ENCODE peak calls at places on chromosomes 12 and 14, in five cellular contexts. H, J, Y, C and K are unnamed samples.

GRCh38 chr12:92462527-92462926 is 240.3 kb upstream of the PLEKHG7 start:
- DNase-seq in J (no peak), H (no peak), Y (no peak), C (no peak), K (no peak)

GRCh38 chr12:63944586-63945228 is 100.2 kb downstream of the SRGAP1 start:
- DNase-seq in H (no peak), C (no peak), J (no peak), Y (no peak), K (no peak)

GRCh38 chr14:93655078-93655750 is 133.1 kb downstream of the PRIMA1 start:
- DNase-seq in C (no peak), Y (peak), J (peak), H (no peak), K (peak)

GRCh38 chr12:104310751-104311297 is 7.3 kb downstream of the EID3 start:
- DNase-seq in C (no peak), H (no peak), J (no peak), Y (no peak), K (no peak)

GRCh38 chr14:58572092-58572853 is 65.5 kb upstream of the DACT1 start:
- DNase-seq in J (peak), C (no peak), H (no peak), Y (no peak), K (no peak)

GRCh38 chr12:6554168-6554989 is 1.5 kb downstream of the IFFO1 start:
- DNase-seq in C (peak), J (peak), Y (peak), H (peak), K (peak)

GRCh38 chr14:72254940-72255472 is 322.8 kb downstream of the RGS6 start:
- DNase-seq in J (no peak), C (no peak), Y (no peak), H (no peak), K (no peak)

GRCh38 chr14:100679707-100680438 is 46.8 kb upstream of the DLK1 start:
- DNase-seq in H (peak), C (no peak), J (peak), Y (no peak), K (no peak)

GRCh38 chr12:120327593-120327992 is at the start of gene PLA2G1B:
- DNase-seq in H (no peak), Y (no peak), C (no peak), J (no peak), K (no peak)

GRCh38 chr12:46124848-46125619 is 134.7 kb upstream of the SCAF11 start:
- DNase-seq in J (peak), H (peak), C (peak), Y (peak), K (peak)

GRCh38 chr14:47300801-47301200 is 374.6 kb downstream of the MDGA2 start:
- DNase-seq in H (no peak), Y (no peak), C (no peak), J (no peak), K (no peak)

GRCh38 chr14:104665663-104666522 is 23.5 kb upstream of the INF2 start:
- DNase-seq in Y (peak), J (no peak), C (peak), H (no peak), K (no peak)

GRCh38 chr12:106897082-106897481 is 58.6 kb upstream of the TMEM263 start:
- DNase-seq in C (no peak), Y (peak), H (no peak), J (peak), K (no peak)

GRCh38 chr12:109967383-109968031 is 28.7 kb downstream of the GIT2 start:
- DNase-seq in Y (no peak), H (no peak), C (no peak), J (no peak), K (no peak)

GRCh38 chr12:119082496-119082895 is 96.2 kb upstream of the HSPB8 start:
- DNase-seq in H (no peak), C (no peak), Y (no peak), J (no peak), K (no peak)

GRCh38 chr12:32126720-32127119 is 20.1 kb downstream of the BICD1 start:
- DNase-seq in C (no peak), H (no peak), J (peak), Y (no peak), K (no peak)

GRCh38 chr12:95554532-95555071 is 3.3 kb upstream of the USP44 start:
- DNase-seq in H (no peak), Y (no peak), J (no peak), C (no peak), K (no peak)

GRCh38 chr12:28583771-28584261 is 393.6 kb downstream of the CCDC91 start:
- DNase-seq in Y (no peak), J (peak), H (peak), C (no peak), K (no peak)

GRCh38 chr12:2267624-2268477 is 215.1 kb downstream of the CACNA1C start:
- DNase-seq in C (no peak), H (peak), J (peak), Y (no peak), K (no peak)

GRCh38 chr12:88658009-88658408 is 77.7 kb upstream of the KITLG start:
- DNase-seq in Y (peak), C (no peak), H (no peak), J (no peak), K (no peak)

GRCh38 chr12:78530065-78530765 is 334.4 kb upstream of the SYT1 start:
- DNase-seq in J (peak), Y (no peak), H (peak), C (no peak), K (no peak)

GRCh38 chr12:56957229-56958052 is at the start of gene RDH16:
- DNase-seq in J (no peak), H (no peak), Y (no peak), C (no peak), K (peak)

GRCh38 chr12:49054096-49054495 is 6.5 kb downstream of the KMT2D start:
- DNase-seq in Y (no peak), J (no peak), C (no peak), H (no peak), K (no peak)

GRCh38 chr12:93378373-93379310 is 917 bp downstream of the NUDT4 start:
- DNase-seq in C (peak), H (peak), Y (no peak), J (peak), K (peak)

GRCh38 chr14:35808076-35808657 is 928 bp downstream of the RALGAPA1 start:
- DNase-seq in J (no peak), C (no peak), H (no peak), Y (no peak), K (no peak)

GRCh38 chr12:19482551-19483109 is 43.3 kb downstream of the AEBP2 start:
- DNase-seq in H (no peak), Y (no peak), J (no peak), C (peak), K (peak)

GRCh38 chr14:22314183-22314820 is 274.7 kb downstream of the DAD1 start:
- DNase-seq in H (peak), Y (peak), J (peak), C (no peak), K (peak)

GRCh38 chr12:89962648-89963047 is 254.0 kb upstream of the ATP2B1 start:
- DNase-seq in J (no peak), H (no peak), Y (no peak), C (no peak), K (no peak)

GRCh38 chr12:124835652-124836410 is 27.8 kb downstream of the SCARB1 start:
- DNase-seq in H (peak), J (no peak), Y (no peak), C (no peak), K (no peak)

GRCh38 chr14:67429651-67430205 is 17.8 kb upstream of the PLEK2 start:
- DNase-seq in J (no peak), H (peak), Y (no peak), C (no peak), K (no peak)

GRCh38 chr12:34345801-34346200 is 323.5 kb downstream of the ALG10 start:
- DNase-seq in C (no peak), Y (no peak), J (no peak), H (no peak), K (no peak)

GRCh38 chr12:91388573-91388972 is 206.0 kb upstream of the DCN start:
- DNase-seq in H (no peak), C (no peak), J (no peak), Y (no peak), K (no peak)

GRCh38 chr12:50545783-50546182 is 41.0 kb downstream of the DIP2B start:
- DNase-seq in H (no peak), J (no peak), Y (no peak), C (no peak), K (no peak)

GRCh38 chr12:12467222-12467621 is 95.4 kb downstream of the DUSP16 start:
- DNase-seq in C (no peak), Y (no peak), J (no peak), H (no peak), K (no peak)

GRCh38 chr12:101761347-101761746 is 22.1 kb upstream of the SYCP3 start:
- DNase-seq in H (no peak), J (peak), C (no peak), Y (no peak), K (no peak)

GRCh38 chr14:100271247-100271939 is 32.4 kb downstream of the YY1 start:
- DNase-seq in J (no peak), Y (no peak), C (no peak), H (no peak), K (no peak)

GRCh38 chr12:20494803-20495202 is 126.5 kb downstream of the PDE3A start:
- DNase-seq in H (no peak), Y (no peak), C (no peak), J (peak), K (no peak)

DNA sequence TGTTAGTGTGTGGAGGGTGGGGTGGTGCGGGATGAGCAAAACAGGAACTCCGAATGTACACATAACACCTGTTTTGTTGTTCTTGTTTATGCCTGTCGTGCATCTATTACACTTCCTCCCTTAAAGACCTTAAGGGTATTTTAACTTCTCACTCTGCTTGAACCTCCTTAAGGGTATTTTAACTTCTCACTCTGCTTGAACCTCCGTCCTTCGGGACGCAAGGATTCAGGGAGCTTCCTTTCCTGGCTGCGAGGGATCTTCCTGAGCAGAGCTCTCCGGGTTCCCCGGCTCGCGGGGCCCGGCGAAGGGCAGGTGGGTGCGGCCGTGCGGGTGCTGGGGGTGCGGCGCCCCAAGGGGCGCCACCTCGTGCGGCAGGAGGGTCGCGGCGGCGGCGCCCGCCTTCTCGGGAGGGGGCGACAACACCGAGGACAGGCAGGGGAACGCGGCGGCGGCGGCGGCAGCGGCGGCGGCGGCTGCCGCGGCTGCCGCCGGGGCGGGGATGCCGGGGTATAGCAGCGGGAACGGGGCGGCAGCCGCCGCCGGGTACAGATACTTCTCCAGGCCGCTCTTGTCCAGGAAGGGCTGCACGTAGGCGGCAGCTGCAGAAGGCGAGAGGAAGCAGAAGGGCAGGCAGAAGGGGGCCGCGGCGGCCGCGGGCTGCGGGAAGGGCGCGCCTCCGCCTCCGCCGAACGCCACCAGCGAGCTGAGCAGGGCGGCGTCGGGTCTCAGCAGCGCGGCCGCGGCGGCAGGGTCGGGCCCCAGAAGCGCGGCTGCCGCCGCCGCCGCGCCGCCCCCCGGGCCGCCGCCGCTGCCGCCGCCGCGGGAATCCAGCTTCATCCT is 2.8 kb downstream of the BHLHE41 start:
- DNase-seq in H (peak), C (peak), Y (no peak), J (peak), K (peak)
- TF ChIP-seq CTCF in H (no peak), C (no peak), Y (no peak), J (no peak), K (no peak)

GRCh38 chr12:99920561-99920960 is 64.2 kb downstream of the ANKS1B start:
- DNase-seq in H (no peak), J (no peak), C (no peak), Y (no peak), K (no peak)
- TF ChIP-seq CTCF in H (no peak), J (no peak), C (no peak), Y (no peak), K (no peak)

DNA sequence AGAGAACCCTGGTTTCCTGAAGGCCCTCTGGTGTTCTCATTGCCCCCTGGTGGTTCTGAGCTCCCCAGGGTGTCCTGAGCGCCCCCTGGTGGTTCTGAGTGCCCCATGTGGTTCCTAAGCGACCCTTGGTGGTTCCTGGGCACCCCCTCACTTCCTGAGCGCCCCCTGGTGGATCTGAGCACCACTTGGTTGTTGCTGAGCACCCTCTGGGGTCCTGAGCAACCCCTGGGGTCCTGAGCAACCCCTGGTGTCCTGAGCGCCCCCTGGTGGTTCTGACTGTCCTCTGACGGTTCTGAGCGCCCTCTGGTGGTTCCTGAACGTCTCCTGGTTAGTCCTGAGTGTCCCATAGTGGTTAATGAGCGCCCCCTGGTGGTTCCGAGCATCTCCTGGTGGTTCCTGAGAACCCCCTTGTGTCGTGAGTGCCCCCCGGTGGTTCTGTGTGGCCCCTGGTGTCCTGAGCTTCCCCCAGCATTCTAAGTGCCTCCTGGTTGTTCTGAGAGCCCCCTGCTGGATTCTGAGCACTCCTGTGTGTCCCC is 568.3 kb downstream of the TMEM121 start:
- DNase-seq in J (no peak), H (no peak), C (no peak), Y (no peak), K (peak)
- TF ChIP-seq CTCF in J (peak), H (no peak), C (no peak), Y (peak), K (peak)

GRCh38 chr14:70086685-70087379 is 101.9 kb downstream of the SLC8A3 start:
- DNase-seq in J (peak), H (peak), C (no peak), Y (peak), K (peak)
- TF ChIP-seq CTCF in J (peak), H (peak), C (peak), Y (peak), K (peak)

GRCh38 chr14:52583544-52583943 is 30.9 kb downstream of the GPR137C start:
- DNase-seq in C (no peak), H (no peak), Y (no peak), J (peak), K (no peak)
- TF ChIP-seq CTCF in C (no peak), H (no peak), Y (no peak), J (no peak), K (no peak)

DNA sequence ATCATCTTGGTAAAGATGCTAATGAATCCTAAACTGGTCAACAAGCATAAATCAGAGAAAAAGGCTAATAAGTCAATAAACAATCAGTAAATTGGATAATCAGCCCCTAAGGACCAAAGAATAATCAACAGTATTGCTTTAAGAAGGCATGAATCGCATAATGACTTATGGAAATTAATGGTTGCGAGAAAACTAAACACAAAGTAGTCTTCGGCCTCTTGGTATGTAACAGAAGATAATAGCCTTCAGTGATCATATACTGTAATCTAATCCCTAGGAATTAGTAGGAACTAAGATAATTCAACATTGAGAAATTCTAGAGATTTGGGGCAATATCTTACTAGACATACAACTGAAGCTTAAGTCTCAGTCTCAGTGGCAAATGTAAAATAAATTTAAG is 122.1 kb downstream of the PRKCH start:
- DNase-seq in H (no peak), Y (no peak), J (no peak), C (no peak), K (no peak)
- TF ChIP-seq CTCF in H (no peak), Y (no peak), J (no peak), C (no peak), K (no peak)

GRCh38 chr14:103141117-103141796 is 18.0 kb downstream of the TNFAIP2 start:
- DNase-seq in C (no peak), J (peak), Y (peak), H (no peak), K (peak)
- TF ChIP-seq CTCF in C (peak), J (peak), Y (peak), H (peak), K (peak)

GRCh38 chr14:77467801-77468200 is 9.9 kb downstream of the AHSA1 start:
- DNase-seq in J (no peak), Y (no peak), C (no peak), H (no peak), K (no peak)
- TF ChIP-seq CTCF in J (no peak), Y (no peak), C (no peak), H (no peak), K (no peak)

DNA sequence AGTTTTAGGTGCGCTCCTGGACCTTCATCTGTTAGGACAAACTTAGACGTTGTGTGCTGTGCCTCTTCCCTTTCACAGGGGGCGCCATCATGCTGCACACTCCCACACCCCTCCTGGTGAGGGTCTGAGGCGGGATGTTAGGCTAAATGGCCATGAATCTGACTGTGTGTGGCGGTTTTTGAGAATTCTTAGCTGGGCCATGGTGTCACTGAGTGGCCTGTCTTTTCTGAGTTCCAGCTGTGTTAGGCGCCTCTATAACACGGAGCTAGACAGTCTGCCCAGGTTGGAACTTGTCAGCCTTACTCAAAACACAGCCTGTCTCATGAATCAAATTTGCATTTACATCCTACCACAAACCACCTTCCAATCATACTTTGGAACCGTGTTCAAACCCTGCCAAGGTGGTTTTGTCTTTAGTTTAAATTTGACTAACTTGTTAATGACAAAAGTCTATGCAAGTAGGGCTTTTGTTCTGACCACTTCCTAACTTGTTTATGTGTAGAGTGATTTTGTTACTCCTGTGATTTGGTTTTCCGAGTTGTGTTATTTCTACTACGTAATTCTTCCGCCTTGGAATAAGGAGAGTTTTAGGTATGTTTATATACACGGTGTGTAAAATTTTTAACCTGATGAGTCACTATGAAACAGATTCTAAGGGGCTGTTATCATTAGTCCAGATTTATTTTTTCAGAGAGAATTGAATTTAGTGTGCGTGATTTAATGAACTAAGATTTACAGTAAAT is 19.6 kb downstream of the ACVR1B start:
- DNase-seq in J (peak), H (no peak), Y (no peak), C (peak), K (peak)
- TF ChIP-seq CTCF in J (peak), H (peak), Y (peak), C (peak), K (peak)